ENCODE peak calls at places on chromosomes 5 and 9, in six cellular contexts. E, Q, T, I, F and S are unnamed samples.

GRCh38 chr5:73591698-73592501 is 26.4 kb downstream of the UTP15 start:
- DNase-seq in I (peak; percentile 79), T (no peak), Q (no peak), F (no peak), E (no peak), S (peak; percentile 84)

GRCh38 chr5:3601929-3602712 is 6.5 kb downstream of the IRX1 start:
- DNase-seq in E (no peak), F (peak; percentile 19), Q (no peak), T (no peak), I (no peak), S (no peak)

GRCh38 chr5:73623929-73624404 is 2.0 kb upstream of the ARHGEF28 start:
- DNase-seq in I (no peak), E (no peak), T (no peak), F (no peak), Q (no peak), S (no peak)

GRCh38 chr9:130606887-130607582 is 27.7 kb downstream of the FUBP3 start:
- DNase-seq in F (no peak), E (no peak), I (peak; percentile 25), T (no peak), Q (no peak), S (no peak)

GRCh38 chr9:83027153-83027867 is 35.6 kb downstream of the RASEF start:
- DNase-seq in T (no peak), Q (no peak), E (no peak), F (no peak), I (peak; percentile 90), S (peak; percentile 88)

GRCh38 chr9:136170291-136170901 is 34.5 kb downstream of the LHX3 start:
- DNase-seq in E (peak; percentile 70), Q (no peak), I (no peak), F (no peak), T (no peak), S (peak; percentile 5)

GRCh38 chr5:133714161-133714915 is 102.0 kb upstream of the FSTL4 start:
- DNase-seq in F (no peak), Q (no peak), I (no peak), T (no peak), E (no peak), S (no peak)

GRCh38 chr5:90020575-90021535 is 388.7 kb downstream of the CETN3 start:
- DNase-seq in Q (no peak), T (no peak), I (peak; percentile 58), F (peak; percentile 27), E (no peak), S (peak; percentile 88)

GRCh38 chr5:59174248-59174844 is 591.5 kb downstream of the RAB3C start:
- DNase-seq in I (peak; percentile 87), E (no peak), T (no peak), Q (peak; percentile 23), F (peak; percentile 71), S (peak; percentile 82)

GRCh38 chr5:147893820-147894219 is 12.5 kb downstream of the C5orf46 start:
- DNase-seq in I (no peak), E (no peak), F (no peak), Q (no peak), T (no peak), S (no peak)

GRCh38 chr5:9712506-9713285 is 82.5 kb upstream of the TAS2R1 start:
- DNase-seq in F (no peak), E (no peak), Q (no peak), I (peak; percentile 98), T (no peak), S (peak; percentile 88)

GRCh38 chr9:7089391-7089790 is 331.6 kb downstream of the KDM4C start:
- DNase-seq in T (no peak), F (no peak), I (no peak), E (no peak), Q (no peak), S (no peak)

GRCh38 chr5:2748841-2749513 is 2.5 kb downstream of the IRX2 start:
- DNase-seq in T (no peak), E (no peak), I (no peak), F (no peak), Q (no peak), S (no peak)

GRCh38 chr9:127049044-127049443 is 73.4 kb downstream of the ANGPTL2 start:
- DNase-seq in I (peak; percentile 97), Q (no peak), E (no peak), T (no peak), F (no peak), S (peak; percentile 92)

GRCh38 chr9:82404484-82405280 is 416.1 kb downstream of the SPATA31D1 start:
- DNase-seq in Q (no peak), I (peak; percentile 64), T (no peak), F (no peak), E (no peak), S (peak; percentile 50)

GRCh38 chr5:69502375-69503143 is 10.0 kb downstream of the OCLN start:
- DNase-seq in Q (no peak), E (no peak), I (peak; percentile 87), F (peak; percentile 51), T (no peak), S (peak; percentile 55)

GRCh38 chr9:81879501-81879916 is 48.7 kb upstream of the SPATA31D4 start:
- DNase-seq in Q (no peak), E (no peak), I (peak; percentile 46), F (no peak), T (no peak), S (peak; percentile 27)

GRCh38 chr5:93800988-93801811 is 59.8 kb upstream of the POU5F2 start:
- DNase-seq in I (peak; percentile 64), T (no peak), Q (peak; percentile 36), F (peak; percentile 35), E (no peak), S (peak; percentile 66)

GRCh38 chr9:129995409-129996160 is 47.4 kb downstream of the FNBP1 start:
- DNase-seq in F (no peak), E (no peak), I (peak; percentile 54), Q (no peak), T (no peak), S (peak; percentile 63)

GRCh38 chr5:140186155-140186753 is 11.3 kb downstream of the CYSTM1 start:
- DNase-seq in E (no peak), Q (no peak), T (no peak), F (no peak), I (no peak), S (no peak)

GRCh38 chr9:15144567-15145174 is 162.3 kb downstream of the TTC39B start:
- DNase-seq in Q (no peak), T (no peak), I (no peak), F (no peak), E (no peak), S (no peak)

GRCh38 chr5:13910637-13911288 is 33.7 kb downstream of the DNAH5 start:
- DNase-seq in Q (no peak), F (peak; percentile 13), E (no peak), T (no peak), I (no peak), S (no peak)

GRCh38 chr5:1440098-1440493 is 5.1 kb downstream of the SLC6A3 start:
- DNase-seq in T (no peak), E (no peak), Q (no peak), F (no peak), I (no peak), S (no peak)

GRCh38 chr9:120924698-120925534 is 1.7 kb downstream of the TRAF1 start:
- DNase-seq in Q (no peak), E (no peak), F (no peak), T (no peak), I (peak; percentile 35), S (no peak)

GRCh38 chr9:72356019-72356653 is 8.9 kb downstream of the ZFAND5 start:
- DNase-seq in T (no peak), F (no peak), E (no peak), Q (no peak), I (no peak), S (peak; percentile 44)

GRCh38 chr5:12910611-12911010 is 1006.4 kb upstream of the CTNND2 start:
- DNase-seq in E (no peak), Q (no peak), F (no peak), I (no peak), T (no peak), S (peak; percentile 10)

GRCh38 chr5:109929371-109929770 is 239.6 kb downstream of the MAN2A1 start:
- DNase-seq in T (no peak), I (no peak), E (no peak), Q (no peak), F (no peak), S (peak; percentile 17)

GRCh38 chr5:76544268-76544926 is 78.8 kb downstream of the F2RL2 start:
- DNase-seq in T (no peak), E (peak; percentile 60), F (peak; percentile 71), Q (peak; percentile 8), I (peak; percentile 13), S (peak; percentile 34)

GRCh38 chr5:107671742-107672211 is 1.0 kb upstream of the EFNA5 start:
- DNase-seq in T (no peak), I (peak; percentile 52), E (peak; percentile 58), F (peak; percentile 93), Q (peak; percentile 78), S (peak; percentile 83)

GRCh38 chr9:127395491-127396252 is 1.3 kb upstream of the SLC2A8 start:
- DNase-seq in E (no peak), Q (no peak), F (no peak), I (no peak), T (no peak), S (peak; percentile 57)

GRCh38 chr5:97838214-97838613 is 655.2 kb upstream of the RIOK2 start:
- DNase-seq in Q (no peak), T (no peak), F (no peak), E (no peak), I (peak; percentile 99), S (peak; percentile 89)

GRCh38 chr5:87541033-87541432 is 128.3 kb upstream of the CCNH start:
- DNase-seq in T (no peak), E (peak; percentile 33), Q (peak; percentile 23), I (peak; percentile 33), F (peak; percentile 62), S (peak; percentile 24)

GRCh38 chr5:55885359-55885758 is 34.2 kb downstream of the IL31RA start:
- DNase-seq in E (no peak), Q (no peak), F (no peak), I (no peak), T (no peak), S (no peak)
- H4K8ac ChIP-seq in E (no peak overlapping the region), Q (no peak overlapping the region), F (no peak overlapping the region), I (no peak overlapping the region), T (no peak overlapping the region), S (no peak overlapping the region)

GRCh38 chr5:177365845-177366527 is 8.3 kb downstream of the RGS14 start:
- DNase-seq in I (no peak), F (no peak), E (no peak), Q (no peak), T (no peak), S (no peak)
- H4K8ac ChIP-seq in I (peak overlapping the region; percentile 92), F (no peak overlapping the region), E (no peak overlapping the region), Q (no peak overlapping the region), T (no peak overlapping the region), S (peak overlapping the region; percentile 100)

GRCh38 chr9:96618209-96619108 is 1.2 kb downstream of the CDC14B start:
- DNase-seq in E (peak; percentile 34), F (peak; percentile 44), T (no peak), Q (no peak), I (peak; percentile 54), S (peak; percentile 72)
- H4K8ac ChIP-seq in E (no peak overlapping the region), F (no peak overlapping the region), T (peak overlapping the region; percentile 71), Q (no peak overlapping the region), I (no peak overlapping the region), S (peak overlapping the region; percentile 49)

GRCh38 chr9:114791312-114791711 is 14.5 kb downstream of the TNFSF15 start:
- DNase-seq in E (no peak), I (no peak), T (no peak), Q (no peak), F (no peak), S (no peak)
- H4K8ac ChIP-seq in E (no peak overlapping the region), I (no peak overlapping the region), T (no peak overlapping the region), Q (no peak overlapping the region), F (no peak overlapping the region), S (no peak overlapping the region)

GRCh38 chr5:154541553-154541952 is 63.5 kb upstream of the HAND1 start:
- DNase-seq in T (no peak), I (no peak), Q (no peak), F (peak; percentile 74), E (peak; percentile 60), S (no peak)
- H4K8ac ChIP-seq in T (no peak overlapping the region), I (no peak overlapping the region), Q (no peak overlapping the region), F (no peak overlapping the region), E (no peak overlapping the region), S (no peak overlapping the region)